ENCODE peak calls at places on chromosome 20, in four cellular contexts. One of them, this sample, is unnamed.

GRCh38 chr20:12660918-12661317 is 347.9 kb upstream of the SPTLC3 start:
- DNase-seq in stimulated activated CD8-positive, alpha-beta memory T cell treated with anti-CD3 and anti-CD28 coated beads, Interleukin-4, amount 100 ng/mL, for 1 hour: no peak
- DNase-seq in AML-193: no peak
- DNase-seq in AG08395: no peak
- DNase-seq in this sample: no peak

GRCh38 chr20:6768228-6769185 is 1.0 kb downstream of the BMP2 start:
- DNase-seq in stimulated activated CD8-positive, alpha-beta memory T cell treated with anti-CD3 and anti-CD28 coated beads, Interleukin-4, amount 100 ng/mL, for 1 hour: no peak
- DNase-seq in AML-193: no peak
- DNase-seq in AG08395: no peak
- DNase-seq in this sample: no peak

GRCh38 chr20:33788351-33789049 is 22.6 kb upstream of the CHMP4B start:
- DNase-seq in AG08395: no peak
- DNase-seq in AML-193: no peak
- DNase-seq in stimulated activated CD8-positive, alpha-beta memory T cell treated with anti-CD3 and anti-CD28 coated beads, Interleukin-4, amount 100 ng/mL, for 1 hour: no peak
- DNase-seq in this sample: no peak

GRCh38 chr20:36491901-36492617 is 49.3 kb upstream of the MYL9 start:
- DNase-seq in AG08395: no peak
- DNase-seq in stimulated activated CD8-positive, alpha-beta memory T cell treated with anti-CD3 and anti-CD28 coated beads, Interleukin-4, amount 100 ng/mL, for 1 hour: peak
- DNase-seq in AML-193: peak
- DNase-seq in this sample: no peak

GRCh38 chr20:39103732-39104131 is 141.6 kb downstream of the DHX35 start:
- DNase-seq in AML-193: no peak
- DNase-seq in stimulated activated CD8-positive, alpha-beta memory T cell treated with anti-CD3 and anti-CD28 coated beads, Interleukin-4, amount 100 ng/mL, for 1 hour: no peak
- DNase-seq in AG08395: no peak
- DNase-seq in this sample: no peak

GRCh38 chr20:54112221-54112884 is 42.0 kb upstream of the BCAS1 start:
- DNase-seq in AML-193: no peak
- DNase-seq in AG08395: no peak
- DNase-seq in stimulated activated CD8-positive, alpha-beta memory T cell treated with anti-CD3 and anti-CD28 coated beads, Interleukin-4, amount 100 ng/mL, for 1 hour: no peak
- DNase-seq in this sample: no peak

GRCh38 chr20:57655812-57656161 is 35.6 kb upstream of the ZBP1 start:
- DNase-seq in stimulated activated CD8-positive, alpha-beta memory T cell treated with anti-CD3 and anti-CD28 coated beads, Interleukin-4, amount 100 ng/mL, for 1 hour: no peak
- DNase-seq in AG08395: no peak
- DNase-seq in AML-193: no peak
- DNase-seq in this sample: no peak

GRCh38 chr20:9059931-9060330 is 9.0 kb upstream of the PLCB4 start:
- DNase-seq in stimulated activated CD8-positive, alpha-beta memory T cell treated with anti-CD3 and anti-CD28 coated beads, Interleukin-4, amount 100 ng/mL, for 1 hour: no peak
- DNase-seq in AML-193: no peak
- DNase-seq in AG08395: no peak
- DNase-seq in this sample: no peak

GRCh38 chr20:38805958-38806854 is 709 bp downstream of the PPP1R16B start:
- DNase-seq in AG08395: no peak
- DNase-seq in AML-193: no peak
- DNase-seq in stimulated activated CD8-positive, alpha-beta memory T cell treated with anti-CD3 and anti-CD28 coated beads, Interleukin-4, amount 100 ng/mL, for 1 hour: peak
- DNase-seq in this sample: no peak

GRCh38 chr20:17315491-17316231 is 88.8 kb downstream of the PCSK2 start:
- DNase-seq in AML-193: no peak
- DNase-seq in AG08395: no peak
- DNase-seq in stimulated activated CD8-positive, alpha-beta memory T cell treated with anti-CD3 and anti-CD28 coated beads, Interleukin-4, amount 100 ng/mL, for 1 hour: no peak
- DNase-seq in this sample: no peak

GRCh38 chr20:62303327-62304226 is 780 bp downstream of the ADRM1 start:
- DNase-seq in AG08395: peak
- DNase-seq in stimulated activated CD8-positive, alpha-beta memory T cell treated with anti-CD3 and anti-CD28 coated beads, Interleukin-4, amount 100 ng/mL, for 1 hour: no peak
- DNase-seq in AML-193: no peak
- DNase-seq in this sample: no peak

GRCh38 chr20:47785321-47785899 is at the start of gene SULF2:
- DNase-seq in AG08395: no peak
- DNase-seq in stimulated activated CD8-positive, alpha-beta memory T cell treated with anti-CD3 and anti-CD28 coated beads, Interleukin-4, amount 100 ng/mL, for 1 hour: no peak
- DNase-seq in AML-193: no peak
- DNase-seq in this sample: no peak

GRCh38 chr20:50872562-50873288 is 58.5 kb downstream of the ADNP start:
- DNase-seq in AG08395: no peak
- DNase-seq in AML-193: no peak
- DNase-seq in stimulated activated CD8-positive, alpha-beta memory T cell treated with anti-CD3 and anti-CD28 coated beads, Interleukin-4, amount 100 ng/mL, for 1 hour: no peak
- DNase-seq in this sample: no peak

GRCh38 chr20:47684306-47685080 is 100.8 kb downstream of the SULF2 start:
- DNase-seq in AML-193: no peak
- DNase-seq in AG08395: no peak
- DNase-seq in stimulated activated CD8-positive, alpha-beta memory T cell treated with anti-CD3 and anti-CD28 coated beads, Interleukin-4, amount 100 ng/mL, for 1 hour: no peak
- DNase-seq in this sample: no peak

GRCh38 chr20:2867081-2867860 is 6.0 kb upstream of the PTPRA start:
- DNase-seq in AG08395: no peak
- DNase-seq in AML-193: no peak
- DNase-seq in stimulated activated CD8-positive, alpha-beta memory T cell treated with anti-CD3 and anti-CD28 coated beads, Interleukin-4, amount 100 ng/mL, for 1 hour: no peak
- DNase-seq in this sample: no peak

GRCh38 chr20:60381643-60382400 is 423.6 kb downstream of the CDH26 start:
- DNase-seq in stimulated activated CD8-positive, alpha-beta memory T cell treated with anti-CD3 and anti-CD28 coated beads, Interleukin-4, amount 100 ng/mL, for 1 hour: no peak
- DNase-seq in AML-193: no peak
- DNase-seq in AG08395: no peak
- DNase-seq in this sample: no peak

GRCh38 chr20:10137533-10137932 is 81.1 kb upstream of the SNAP25 start:
- DNase-seq in stimulated activated CD8-positive, alpha-beta memory T cell treated with anti-CD3 and anti-CD28 coated beads, Interleukin-4, amount 100 ng/mL, for 1 hour: no peak
- DNase-seq in AG08395: peak
- DNase-seq in AML-193: no peak
- DNase-seq in this sample: no peak

GRCh38 chr20:40807094-40807623 is 118.1 kb upstream of the MAFB start:
- DNase-seq in AG08395: no peak
- DNase-seq in AML-193: no peak
- DNase-seq in stimulated activated CD8-positive, alpha-beta memory T cell treated with anti-CD3 and anti-CD28 coated beads, Interleukin-4, amount 100 ng/mL, for 1 hour: no peak
- DNase-seq in this sample: no peak

GRCh38 chr20:50975701-50976330 is 17.2 kb downstream of the MOCS3 start:
- DNase-seq in stimulated activated CD8-positive, alpha-beta memory T cell treated with anti-CD3 and anti-CD28 coated beads, Interleukin-4, amount 100 ng/mL, for 1 hour: no peak
- DNase-seq in AML-193: no peak
- DNase-seq in AG08395: no peak
- DNase-seq in this sample: no peak

GRCh38 chr20:14401479-14402138 is 64.2 kb upstream of the FLRT3 start:
- DNase-seq in AG08395: no peak
- DNase-seq in stimulated activated CD8-positive, alpha-beta memory T cell treated with anti-CD3 and anti-CD28 coated beads, Interleukin-4, amount 100 ng/mL, for 1 hour: no peak
- DNase-seq in AML-193: no peak
- DNase-seq in this sample: peak

GRCh38 chr20:52490715-52491430 is 299.3 kb upstream of the ZFP64 start:
- DNase-seq in AG08395: peak
- DNase-seq in stimulated activated CD8-positive, alpha-beta memory T cell treated with anti-CD3 and anti-CD28 coated beads, Interleukin-4, amount 100 ng/mL, for 1 hour: no peak
- DNase-seq in AML-193: no peak
- DNase-seq in this sample: no peak

GRCh38 chr20:43744966-43745733 is 18.3 kb upstream of the GTSF1L start:
- DNase-seq in stimulated activated CD8-positive, alpha-beta memory T cell treated with anti-CD3 and anti-CD28 coated beads, Interleukin-4, amount 100 ng/mL, for 1 hour: no peak
- DNase-seq in AML-193: peak
- DNase-seq in AG08395: no peak
- DNase-seq in this sample: no peak

GRCh38 chr20:18971574-18971973 is 158.0 kb downstream of the SCP2D1 start:
- DNase-seq in AG08395: no peak
- DNase-seq in AML-193: no peak
- DNase-seq in stimulated activated CD8-positive, alpha-beta memory T cell treated with anti-CD3 and anti-CD28 coated beads, Interleukin-4, amount 100 ng/mL, for 1 hour: no peak
- DNase-seq in this sample: no peak

GRCh38 chr20:13139459-13140150 is 81.5 kb upstream of the ISM1 start:
- DNase-seq in AML-193: no peak
- DNase-seq in AG08395: peak
- DNase-seq in stimulated activated CD8-positive, alpha-beta memory T cell treated with anti-CD3 and anti-CD28 coated beads, Interleukin-4, amount 100 ng/mL, for 1 hour: no peak
- DNase-seq in this sample: no peak

This sample was measured in NCI-H1417 treated with DMSO at 0.1 percent for 48 hours.